ENCODE peak calls at places on chromosomes 5 and 9, in eight cellular contexts. S, V, P, M, N, G, I and H are unnamed samples.

GRCh38 chr9:336039-336438 is 121.4 kb downstream of the DOCK8 start:
- DNase-seq in S (no peak), G (no peak), P (no peak), N (no peak), M (peak; percentile 80), V (no peak), I (no peak), H (no peak)

GRCh38 chr5:77908787-77909186 is 132.6 kb upstream of the TBCA start:
- DNase-seq in I (no peak), P (no peak), S (no peak), N (no peak), V (no peak), M (no peak), G (no peak), H (no peak)

GRCh38 chr9:33202552-33203300 is 35.6 kb upstream of the B4GALT1 start:
- DNase-seq in M (peak; percentile 42), I (peak; percentile 69), S (peak; percentile 69), P (no peak), N (no peak), G (no peak), V (no peak), H (no peak)

GRCh38 chr5:88281322-88281721 is 12.7 kb upstream of the TMEM161B start:
- DNase-seq in I (no peak), N (no peak), V (no peak), M (no peak), P (no peak), G (no peak), S (no peak), H (peak; percentile 6)

GRCh38 chr5:161273410-161273809 is 273.1 kb downstream of the GABRB2 start:
- DNase-seq in V (no peak), G (no peak), P (no peak), I (no peak), S (no peak), M (no peak), N (no peak), H (no peak)

GRCh38 chr9:132447346-132447745 is 37.3 kb downstream of the CFAP77 start:
- DNase-seq in N (peak; percentile 55), S (no peak), M (no peak), V (no peak), G (no peak), I (no peak), P (no peak), H (no peak)

GRCh38 chr9:38662763-38663593 is 42.6 kb upstream of the ANKRD18A start:
- DNase-seq in G (no peak), N (peak; percentile 36), V (no peak), I (no peak), M (no peak), P (no peak), S (no peak), H (peak; percentile 29)

GRCh38 chr9:106797299-106797698 is 65.7 kb upstream of the ZNF462 start:
- DNase-seq in M (no peak), N (no peak), I (no peak), V (no peak), S (no peak), G (no peak), P (no peak), H (no peak)

GRCh38 chr5:145697251-145698016 is 137.7 kb downstream of the PRELID2 start:
- DNase-seq in G (peak; percentile 19), S (peak; percentile 49), N (peak; percentile 24), P (no peak), I (no peak), M (no peak), V (no peak), H (peak; percentile 67)

GRCh38 chr5:113161806-113162205 is 185.2 kb downstream of the DCP2 start:
- DNase-seq in M (no peak), I (peak; percentile 49), V (no peak), S (no peak), G (no peak), P (no peak), N (no peak), H (peak; percentile 12)

GRCh38 chr9:132752877-132753592 is 82.8 kb downstream of the GTF3C4 start:
- DNase-seq in I (no peak), V (no peak), S (no peak), M (peak; percentile 26), P (no peak), G (no peak), N (no peak), H (no peak)

GRCh38 chr9:89400398-89401116 is 82.3 kb downstream of the SECISBP2 start:
- DNase-seq in G (no peak), N (no peak), S (no peak), M (no peak), V (no peak), P (no peak), I (no peak), H (no peak)

GRCh38 chr5:98468188-98468869 is 305.1 kb upstream of the RGMB start:
- DNase-seq in N (no peak), M (no peak), I (no peak), P (no peak), V (no peak), S (peak; percentile 95), G (no peak), H (no peak)
- H3K4me1 ChIP-seq in N (peaks cover 11% of the 10 kb centered on the region), M (no peaks in the 10 kb centered on the region), I (no peaks in the 10 kb centered on the region), P (no peaks in the 10 kb centered on the region), V (no peaks in the 10 kb centered on the region), S (peaks cover 8% of the 10 kb centered on the region), G (no peaks in the 10 kb centered on the region), H (no peaks in the 10 kb centered on the region)

GRCh38 chr5:54362992-54363630 is 52.7 kb upstream of the ARL15 start:
- DNase-seq in V (no peak), G (no peak), N (no peak), I (no peak), S (no peak), P (no peak), M (no peak), H (no peak)
- H3K4me3 ChIP-seq in V (no peak overlapping the region), G (no peak overlapping the region), N (no peak overlapping the region), I (no peak overlapping the region), S (no peak overlapping the region), P (no peak overlapping the region), M (no peak overlapping the region), H (no peak overlapping the region)

GRCh38 chr5:40601198-40601868 is 78.4 kb upstream of the PTGER4 start:
- DNase-seq in V (no peak), M (no peak), S (no peak), P (no peak), G (no peak), I (no peak), N (no peak), H (no peak)
- H3K4me1 ChIP-seq in V (peaks cover 13% of the 10 kb centered on the region), M (no peaks in the 10 kb centered on the region), S (peaks cover 9% of the 10 kb centered on the region), P (peaks cover 16% of the 10 kb centered on the region), G (no peaks in the 10 kb centered on the region), I (peaks cover 8% of the 10 kb centered on the region), N (peaks cover 7% of the 10 kb centered on the region), H (no peaks in the 10 kb centered on the region)

GRCh38 chr5:43642428-43642827 is 39.4 kb downstream of the NNT start:
- DNase-seq in M (no peak), V (no peak), P (no peak), I (no peak), S (peak; percentile 11), N (no peak), G (no peak), H (no peak)
- H3K4me3 ChIP-seq in M (no peak overlapping the region), V (no peak overlapping the region), P (no peak overlapping the region), I (no peak overlapping the region), S (no peak overlapping the region), N (no peak overlapping the region), G (no peak overlapping the region), H (no peak overlapping the region)

GRCh38 chr9:121249563-121249962 is 18.4 kb upstream of the GSN start:
- DNase-seq in N (no peak), V (no peak), P (no peak), S (no peak), I (no peak), M (no peak), G (no peak), H (no peak)

GRCh38 chr9:121253821-121254471 is 14.0 kb upstream of the GSN start:
- DNase-seq in G (no peak), P (no peak), M (no peak), I (no peak), V (no peak), N (no peak), S (no peak), H (no peak)

GRCh38 chr9:121253162-121253561 is 14.8 kb upstream of the GSN start:
- DNase-seq in I (no peak), N (no peak), P (no peak), M (no peak), G (no peak), S (no peak), V (no peak), H (no peak)

GRCh38 chr9:121246821-121247511 is 21.0 kb upstream of the GSN start:
- DNase-seq in I (no peak), P (no peak), M (no peak), V (no peak), S (peak; percentile 93), N (no peak), G (no peak), H (no peak)

GRCh38 chr9:121252104-121252851 is 15.7 kb upstream of the GSN start:
- DNase-seq in V (no peak), S (no peak), M (no peak), G (no peak), N (no peak), I (no peak), P (no peak), H (no peak)
- H3K4me1 ChIP-seq in V (no peaks in the 10 kb centered on the region), S (no peaks in the 10 kb centered on the region), M (no peaks in the 10 kb centered on the region), G (no peaks in the 10 kb centered on the region), N (peaks cover under 1% of the 10 kb centered on the region), I (peaks cover 3% of the 10 kb centered on the region), P (no peaks in the 10 kb centered on the region), H (no peaks in the 10 kb centered on the region)

GRCh38 chr5:159101689-159102088 is 2.0 kb upstream of the EBF1 start:
- DNase-seq in P (no peak), N (no peak), G (no peak), S (no peak), V (no peak), I (no peak), M (no peak), H (no peak)

GRCh38 chr5:159098285-159099048 is 1.2 kb downstream of the EBF1 start:
- DNase-seq in M (no peak), S (no peak), V (no peak), N (no peak), G (peak; percentile 16), P (no peak), I (no peak), H (no peak)

GRCh38 chr5:159100928-159101646 is 1.4 kb upstream of the EBF1 start:
- DNase-seq in S (no peak), V (no peak), I (no peak), M (no peak), P (no peak), N (no peak), G (no peak), H (no peak)

GRCh38 chr5:159099049-159099760 is 511 bp downstream of the EBF1 start:
- DNase-seq in N (peak; percentile 86), M (no peak), I (no peak), V (no peak), G (peak; percentile 48), S (peak; percentile 63), P (peak; percentile 24), H (peak; percentile 61)

GRCh38 chr5:159100022-159100927 is 559 bp upstream of the EBF1 start:
- DNase-seq in I (peak; percentile 92), N (peak; percentile 94), V (peak; percentile 52), S (peak; percentile 88), G (peak; percentile 86), M (peak; percentile 79), P (peak; percentile 74), H (peak; percentile 91)
- H3K4me3 ChIP-seq in I (peak overlapping the region; percentile 84), N (peak overlapping the region; percentile 84), V (peak overlapping the region; percentile 71), S (peak overlapping the region; percentile 97), G (peak overlapping the region; percentile 64), M (peak overlapping the region; percentile 54), P (peak overlapping the region; percentile 69), H (peak overlapping the region; percentile 58)

GRCh38 chr5:95761771-95762680 is 30.9 kb downstream of the RHOBTB3 start:
- DNase-seq in N (peak; percentile 57), G (no peak), S (peak; percentile 94), I (no peak), P (no peak), V (no peak), M (no peak), H (no peak)
- H3K4me1 ChIP-seq in N (peaks cover 33% of the 10 kb centered on the region), G (peaks cover 45% of the 10 kb centered on the region), S (peaks cover 27% of the 10 kb centered on the region), I (peaks cover 47% of the 10 kb centered on the region), P (peaks cover 25% of the 10 kb centered on the region), V (peaks cover 23% of the 10 kb centered on the region), M (peaks cover 20% of the 10 kb centered on the region), H (peaks cover 25% of the 10 kb centered on the region)